ENCODE peak calls at places on chromosomes 1 and 21, in five cellular contexts. B, V, D, F and U are unnamed samples.

GRCh38 chr1:228347181-228347580 is 59.5 kb downstream of the TRIM11 start:
- DNase-seq in B (no peak), V (no peak), F (no peak), D (no peak), U (no peak)

GRCh38 chr1:207938016-207938415 is 27.1 kb upstream of the CD34 start:
- DNase-seq in B (peak; percentile 33), V (no peak), D (peak; percentile 34), F (peak; percentile 79), U (peak; percentile 22)

GRCh38 chr1:170032531-170033295 is 41.8 kb downstream of the KIFAP3 start:
- DNase-seq in F (no peak), B (peak; percentile 64), V (no peak), D (no peak), U (peak; percentile 53)

GRCh38 chr21:42684109-42684916 is 30.9 kb downstream of the PDE9A start:
- DNase-seq in B (no peak), F (no peak), V (no peak), D (no peak), U (no peak)

GRCh38 chr1:21069549-21069948 is 107.1 kb downstream of the EIF4G3 start:
- DNase-seq in F (no peak), D (peak; percentile 18), V (no peak), B (peak; percentile 90), U (peak; percentile 61)

GRCh38 chr1:207077470-207078377 is 10.9 kb upstream of the C4BPB start:
- DNase-seq in V (peak; percentile 66), D (peak; percentile 81), B (peak; percentile 81), F (peak; percentile 83), U (peak; percentile 78)

GRCh38 chr1:48661726-48662483 is 114.8 kb downstream of the BEND5 start:
- DNase-seq in D (no peak), F (no peak), V (no peak), B (no peak), U (no peak)

GRCh38 chr1:7550261-7550850 is 220.7 kb upstream of the VAMP3 start:
- DNase-seq in D (no peak), F (no peak), B (no peak), V (no peak), U (no peak)

GRCh38 chr1:222095606-222096475 is 354.0 kb upstream of the DUSP10 start:
- DNase-seq in F (peak; percentile 58), V (peak; percentile 51), B (no peak), D (peak; percentile 33), U (no peak)

GRCh38 chr1:90723561-90724108 is 6.5 kb upstream of the BARHL2 start:
- DNase-seq in V (peak; percentile 82), B (no peak), D (no peak), F (peak; percentile 30), U (no peak)

GRCh38 chr1:118158918-118159317 is 26.1 kb downstream of the SPAG17 start:
- DNase-seq in D (no peak), V (no peak), F (no peak), B (peak; percentile 90), U (peak; percentile 82)

GRCh38 chr1:115677172-115677542 is 35.4 kb downstream of the VANGL1 start:
- DNase-seq in V (peak; percentile 83), F (no peak), B (peak; percentile 15), D (no peak), U (no peak)

GRCh38 chr1:245673920-245674414 is 519.2 kb downstream of the KIF26B start:
- DNase-seq in D (no peak), F (no peak), B (peak; percentile 28), V (no peak), U (no peak)

GRCh38 chr1:160748877-160749269 is 9.8 kb downstream of the SLAMF7 start:
- DNase-seq in F (peak; percentile 14), B (no peak), D (no peak), V (no peak), U (no peak)

GRCh38 chr1:10730985-10731384 is 65.5 kb downstream of the CASZ1 start:
- DNase-seq in D (peak; percentile 77), B (peak; percentile 87), F (peak; percentile 10), V (no peak), U (peak; percentile 66)

GRCh38 chr1:54488065-54488750 is 59.8 kb upstream of the ACOT11 start:
- DNase-seq in F (peak; percentile 96), B (peak; percentile 89), D (peak; percentile 97), V (peak; percentile 98), U (peak; percentile 88)

GRCh38 chr1:215793210-215793609 is 226.1 kb downstream of the KCTD3 start:
- DNase-seq in V (no peak), B (peak; percentile 83), D (no peak), F (no peak), U (peak; percentile 94)

GRCh38 chr21:14901482-14901958 is 163.3 kb downstream of the NRIP1 start:
- DNase-seq in V (no peak), D (no peak), F (peak; percentile 6), B (peak; percentile 63), U (peak; percentile 33)

GRCh38 chr1:29342351-29342750 is 106.0 kb downstream of the PTPRU start:
- DNase-seq in D (no peak), V (no peak), B (no peak), F (no peak), U (no peak)

GRCh38 chr1:229334716-229335115 is 8.1 kb downstream of the CCSAP start:
- DNase-seq in F (no peak), D (no peak), V (no peak), B (no peak), U (no peak)

GRCh38 chr1:204685236-204686006 is at the start of gene LRRN2:
- DNase-seq in D (peak; percentile 37), F (peak; percentile 29), B (no peak), V (peak; percentile 66), U (no peak)

GRCh38 chr1:229159668-229160544 is 111.0 kb upstream of the RAB4A start:
- DNase-seq in D (no peak), B (no peak), F (no peak), V (no peak), U (no peak)

GRCh38 chr1:109671067-109671466 is 3.2 kb downstream of the GSTM2 start:
- DNase-seq in V (no peak), B (no peak), F (no peak), D (no peak), U (no peak)

GRCh38 chr1:216221260-216221700 is 202.0 kb downstream of the USH2A start:
- DNase-seq in D (peak; percentile 86), B (peak; percentile 64), V (peak; percentile 82), F (peak; percentile 71), U (peak; percentile 84)

GRCh38 chr1:67851800-67852199 is 18.5 kb upstream of the GNG12 start:
- DNase-seq in V (no peak), D (no peak), B (no peak), F (no peak), U (no peak)

GRCh38 chr1:67850611-67851075 is 17.4 kb upstream of the GNG12 start:
- DNase-seq in V (no peak), D (peak; percentile 73), B (peak; percentile 73), F (peak; percentile 88), U (peak; percentile 84)

GRCh38 chr1:67847466-67847865 is 14.2 kb upstream of the GNG12 start:
- DNase-seq in F (no peak), D (no peak), V (no peak), B (no peak), U (no peak)

GRCh38 chr1:67853704-67854103 is 20.4 kb upstream of the GNG12 start:
- DNase-seq in B (peak; percentile 77), D (peak; percentile 80), F (peak; percentile 83), V (peak; percentile 95), U (peak; percentile 66)

GRCh38 chr1:67850151-67850551 is 16.9 kb upstream of the GNG12 start:
- DNase-seq in F (peak; percentile 47), B (peak; percentile 37), D (peak; percentile 57), V (peak; percentile 26), U (peak; percentile 33)
- TF ChIP-seq CTCF in F (peak; percentile 56), B (peak; percentile 56), D (peak; percentile 70), V (peak; percentile 65), U (peak; percentile 93)

GRCh38 chr1:147820898-147821297 is 60.5 kb upstream of the GJA5 start:
- DNase-seq in V (no peak), D (no peak), B (no peak), F (no peak), U (no peak)

GRCh38 chr1:147812799-147813198 is 52.4 kb upstream of the GJA5 start:
- DNase-seq in D (no peak), V (no peak), F (no peak), B (no peak), U (no peak)

GRCh38 chr1:147811751-147812150 is 51.3 kb upstream of the GJA5 start:
- DNase-seq in F (no peak), B (no peak), D (no peak), V (no peak), U (no peak)

GRCh38 chr1:147811273-147811672 is 50.9 kb upstream of the GJA5 start:
- DNase-seq in D (no peak), V (no peak), F (no peak), B (no peak), U (no peak)

GRCh38 chr1:147815503-147815902 is 55.1 kb upstream of the GJA5 start:
- DNase-seq in V (no peak), F (no peak), D (no peak), B (no peak), U (no peak)
- TF ChIP-seq CTCF in V (no peak), F (no peak), D (no peak), B (no peak), U (peak; percentile 50)

DNA sequence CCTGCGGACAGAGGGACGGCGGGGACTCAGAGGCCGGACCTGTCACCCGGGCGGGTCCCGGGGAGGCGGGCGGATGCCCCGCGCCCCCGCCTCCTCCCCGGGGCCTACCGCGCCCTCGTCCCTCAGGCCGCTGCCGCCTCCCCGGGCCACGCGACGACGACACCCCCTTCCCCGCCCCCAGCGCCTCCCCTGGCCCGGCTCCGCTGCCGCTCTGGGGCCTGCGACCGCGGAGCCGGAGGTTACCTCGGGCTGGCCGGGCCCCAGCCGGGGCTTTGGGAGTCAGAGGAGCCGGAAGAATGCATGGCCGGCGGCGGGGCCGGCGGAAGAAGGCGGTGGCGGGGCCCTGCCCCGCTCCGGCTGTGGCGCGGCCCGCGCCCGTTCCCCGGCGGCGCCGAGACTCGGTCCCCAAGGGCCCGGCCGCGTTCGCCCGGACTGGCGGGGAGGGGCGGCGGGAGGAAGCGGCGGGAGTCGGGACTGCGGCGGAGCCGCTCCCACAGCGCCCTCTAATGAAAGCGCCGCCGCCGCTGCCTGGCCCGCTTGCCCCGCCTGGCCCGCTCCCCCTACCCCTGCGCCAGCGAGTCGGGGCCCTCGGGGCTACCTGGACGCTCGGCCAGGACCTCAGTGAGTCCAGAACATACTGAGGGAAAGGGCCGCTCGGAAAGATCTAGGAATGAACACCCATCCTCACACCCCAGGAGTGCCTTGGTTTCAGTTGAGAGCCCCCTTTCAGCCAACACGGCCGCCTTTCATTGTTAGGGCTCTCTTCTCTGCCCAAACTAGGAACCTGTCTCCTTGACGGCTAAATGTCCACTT is at the start of gene LPGAT1:
- DNase-seq in V (peak; percentile 93), D (peak; percentile 92), F (peak; percentile 90), B (peak; percentile 66), U (peak; percentile 33)
- TF ChIP-seq CTCF in V (peak; percentile 48), D (peak; percentile 58), F (peak; percentile 70), B (peak; percentile 37), U (peak; percentile 84)

DNA sequence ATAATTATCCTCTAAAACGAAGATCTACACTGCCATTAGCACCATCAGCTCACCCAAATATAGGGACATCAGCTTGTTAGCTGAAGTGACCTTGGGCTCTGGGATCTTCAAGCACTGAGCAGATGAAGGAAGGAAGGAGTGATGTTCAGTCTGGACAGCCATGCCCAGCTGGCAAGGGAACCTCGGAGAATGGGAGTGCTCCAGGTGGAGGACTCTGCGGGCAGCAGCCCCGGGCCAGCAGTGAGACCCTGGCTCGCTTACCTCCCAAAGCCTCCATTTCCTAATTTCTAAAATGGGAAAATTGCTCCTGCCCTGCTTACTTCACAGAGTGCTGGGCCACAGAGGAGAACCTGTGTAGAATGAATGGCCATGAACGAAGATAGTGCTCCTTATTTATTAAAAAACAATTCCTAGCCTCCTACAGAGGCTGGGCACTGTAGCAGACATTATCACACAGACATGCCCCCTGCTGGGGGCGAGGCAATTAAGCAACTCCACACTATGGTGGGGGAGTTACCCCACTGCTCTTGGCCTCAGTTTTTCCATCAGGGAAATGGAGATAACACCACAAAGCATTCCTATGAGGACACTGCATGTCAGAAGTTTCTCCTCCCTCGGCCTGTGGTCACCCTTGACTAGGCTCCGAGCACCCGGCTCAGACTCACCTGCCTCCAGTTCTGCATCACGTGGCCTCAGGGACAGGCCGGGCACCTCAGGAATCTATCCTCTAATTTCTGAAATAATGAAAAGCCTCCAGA is 117.6 kb downstream of the KCNN3 start:
- DNase-seq in D (no peak), F (no peak), V (no peak), B (no peak), U (no peak)
- TF ChIP-seq CTCF in D (no peak), F (no peak), V (no peak), B (no peak), U (peak; percentile 41)